ENCODE peak calls at places on chromosomes 4 and X, in five cellular contexts. I, R, L, J and V are unnamed samples.

GRCh38 chr4:166315721-166316467 is 442.9 kb downstream of the TLL1 start:
- DNase-seq in I (no peak), R (no peak), L (no peak), J (no peak), V (no peak)

GRCh38 chrX:4185086-4185485 is 471.6 kb upstream of the PRKX start:
- DNase-seq in I (no peak), R (no peak), L (no peak), J (no peak), V (no peak)

GRCh38 chrX:74423289-74423985 is 2.1 kb downstream of the SLC16A2 start:
- DNase-seq in I (no peak), R (no peak), L (no peak), J (no peak), V (no peak)

GRCh38 chr4:68995292-68995691 is 43.7 kb upstream of the UGT2A3 start:
- DNase-seq in I (no peak), R (no peak), L (no peak), J (no peak), V (no peak)

GRCh38 chr4:122810669-122811068 is 16.0 kb upstream of the FGF2 start:
- DNase-seq in I (peak), R (no peak), L (peak), J (no peak), V (no peak)

GRCh38 chrX:138704101-138704500 is 7.4 kb downstream of the FGF13 start:
- DNase-seq in I (no peak), R (no peak), L (no peak), J (no peak), V (no peak)

GRCh38 chr4:15506464-15506863 is 36.8 kb downstream of the CC2D2A start:
- DNase-seq in I (peak), R (peak), L (peak), J (no peak), V (no peak)

GRCh38 chrX:16320765-16321355 is 153.6 kb downstream of the MAGEB17 start:
- DNase-seq in I (no peak), R (no peak), L (peak), J (no peak), V (no peak)

GRCh38 chr4:35793045-35793722 is 451.1 kb downstream of the ARAP2 start:
- DNase-seq in I (peak), R (no peak), L (no peak), J (no peak), V (no peak)

GRCh38 chr4:32775049-32775448 is 2054.9 kb downstream of the PCDH7 start:
- DNase-seq in I (peak), R (no peak), L (peak), J (no peak), V (no peak)

GRCh38 chrX:71667328-71668247 is at the start of gene LOC101059915:
- DNase-seq in I (no peak), R (no peak), L (no peak), J (no peak), V (no peak)

GRCh38 chr4:185672618-185673017 is 137.3 kb upstream of the PDLIM3 start:
- DNase-seq in I (no peak), R (no peak), L (no peak), J (no peak), V (no peak)

GRCh38 chr4:41095192-41095872 is 119.0 kb downstream of the APBB2 start:
- DNase-seq in I (no peak), R (no peak), L (no peak), J (no peak), V (no peak)

GRCh38 chr4:163649557-163650091 is 155.1 kb downstream of the TMA16 start:
- DNase-seq in I (no peak), R (no peak), L (no peak), J (no peak), V (no peak)

GRCh38 chr4:81827568-81828202 is 356.0 kb upstream of the RASGEF1B start:
- DNase-seq in I (no peak), R (peak), L (no peak), J (peak), V (no peak)

GRCh38 chr4:129929052-129929451 is 833.1 kb downstream of the C4orf33 start:
- DNase-seq in I (no peak), R (no peak), L (peak), J (no peak), V (no peak)

GRCh38 chrX:41604154-41604553 is 84.6 kb upstream of the GPR34 start:
- DNase-seq in I (no peak), R (no peak), L (no peak), J (no peak), V (no peak)

GRCh38 chr4:163866728-163867313 is 372.3 kb downstream of the TMA16 start:
- DNase-seq in I (no peak), R (no peak), L (peak), J (no peak), V (no peak)

GRCh38 chr4:6658635-6659075 is 18.2 kb downstream of the MRFAP1 start:
- DNase-seq in I (peak), R (peak), L (no peak), J (peak), V (peak)

GRCh38 chr4:82748176-82748575 is 50.4 kb downstream of the SCD5 start:
- DNase-seq in I (no peak), R (no peak), L (no peak), J (no peak), V (no peak)

GRCh38 chr4:123390846-123391456 is 5.6 kb upstream of the SPRY1 start:
- DNase-seq in I (peak), R (peak), L (peak), J (no peak), V (no peak)

GRCh38 chr4:4461850-4462249 is 74.9 kb downstream of the NSG1 start:
- DNase-seq in I (no peak), R (no peak), L (no peak), J (peak), V (no peak)

GRCh38 chr4:182328505-182328904 is 85.3 kb downstream of the TENM3 start:
- DNase-seq in I (no peak), R (no peak), L (no peak), J (no peak), V (no peak)

GRCh38 chr4:59685626-59686025 is 1514.5 kb upstream of the ADGRL3 start:
- DNase-seq in I (no peak), R (no peak), L (no peak), J (no peak), V (no peak)

GRCh38 chr4:10203851-10204250 is 87.3 kb upstream of the WDR1 start:
- DNase-seq in I (no peak), R (no peak), L (no peak), J (no peak), V (no peak)

GRCh38 chrX:110036162-110037033 is 33.5 kb downstream of the TMEM164 start:
- DNase-seq in I (no peak), R (no peak), L (no peak), J (no peak), V (no peak)

GRCh38 chr4:76883147-76883546 is 14.8 kb downstream of the SOWAHB start:
- DNase-seq in I (peak), R (no peak), L (no peak), J (no peak), V (no peak)

GRCh38 chr4:140305053-140305452 is 68.4 kb upstream of the SCOC start:
- DNase-seq in I (no peak), R (no peak), L (no peak), J (no peak), V (no peak)

GRCh38 chr4:1328267-1329155 is 18.5 kb upstream of the UVSSA start:
- DNase-seq in I (no peak), R (no peak), L (no peak), J (no peak), V (no peak)

GRCh38 chrX:137550561-137551305 is 15.2 kb upstream of the ZIC3 start:
- DNase-seq in I (no peak), R (no peak), L (no peak), J (no peak), V (no peak)

GRCh38 chr4:101200561-101200960 is 146.8 kb downstream of the PPP3CA start:
- DNase-seq in I (peak), R (no peak), L (peak), J (no peak), V (no peak)

GRCh38 chrX:131791608-131792355 is 231.3 kb upstream of the STK26 start:
- DNase-seq in I (no peak), R (no peak), L (peak), J (no peak), V (no peak)

GRCh38 chrX:20300822-20301221 is 34.1 kb upstream of the RPS6KA3 start:
- DNase-seq in I (no peak), R (no peak), L (no peak), J (no peak), V (no peak)

GRCh38 chrX:31555506-31555905 is 483.7 kb upstream of the FTHL17 start:
- DNase-seq in I (peak), R (no peak), L (peak), J (no peak), V (no peak)

GRCh38 chr4:107017681-107018321 is 18.3 kb downstream of the DKK2 start:
- DNase-seq in I (no peak), R (no peak), L (no peak), J (no peak), V (no peak)

GRCh38 chr4:55318135-55318534 is 27.9 kb upstream of the SRD5A3 start:
- DNase-seq in I (peak), R (no peak), L (peak), J (peak), V (no peak)

GRCh38 chr4:6200922-6201362 is 593 bp upstream of the JAKMIP1 start:
- DNase-seq in I (no peak), R (peak), L (no peak), J (peak), V (no peak)

GRCh38 chr4:55406545-55406944 is 10.8 kb downstream of the TMEM165 start:
- DNase-seq in I (no peak), R (no peak), L (no peak), J (no peak), V (no peak)